ENCODE peak calls at places on chromosomes 4 and X, in nine cellular contexts. T, A, P, L, M, D, U, Z and V are unnamed samples.

GRCh38 chr4:891747-892146 is 40.4 kb downstream of the GAK start:
- DNase-seq in M (no peak), L (no peak), Z (peak; percentile 13), U (no peak), T (no peak), P (no peak), D (no peak), A (no peak), V (no peak)

GRCh38 chrX:41858161-41858775 is 65.1 kb downstream of the CASK start:
- DNase-seq in P (no peak), M (no peak), Z (no peak), L (no peak), D (no peak), U (no peak), A (no peak), T (no peak), V (no peak)

GRCh38 chr4:141575884-141576283 is 60.5 kb upstream of the IL15 start:
- DNase-seq in L (peak; percentile 46), P (no peak), M (no peak), T (no peak), D (no peak), Z (no peak), U (no peak), A (peak; percentile 29), V (no peak)

GRCh38 chrX:70455366-70456202 is 10.9 kb downstream of the DLG3 start:
- DNase-seq in U (no peak), A (no peak), M (no peak), P (no peak), T (peak; percentile 4), Z (no peak), L (peak; percentile 46), D (no peak), V (peak; percentile 31)

GRCh38 chr4:40749717-40750460 is at the start of gene NSUN7:
- DNase-seq in U (peak; percentile 47), T (peak; percentile 75), A (peak; percentile 24), P (peak; percentile 20), L (peak; percentile 75), M (peak; percentile 87), D (peak; percentile 26), Z (peak; percentile 26), V (peak; percentile 87)

GRCh38 chr4:53321151-53321987 is 44.5 kb downstream of the SCFD2 start:
- DNase-seq in U (no peak), D (no peak), T (no peak), M (no peak), L (peak; percentile 70), Z (peak; percentile 78), A (peak; percentile 86), P (no peak), V (no peak)

GRCh38 chr4:15920723-15921591 is 17.6 kb downstream of the FGFBP1 start:
- DNase-seq in D (peak; percentile 12), A (peak; percentile 99), L (peak; percentile 93), U (no peak), M (peak; percentile 86), Z (peak; percentile 96), T (peak; percentile 12), P (no peak), V (peak; percentile 78)

GRCh38 chr4:185143596-185143969 is 517 bp downstream of the SLC25A4 start:
- DNase-seq in M (peak; percentile 68), L (peak; percentile 44), A (peak; percentile 51), T (peak; percentile 75), U (no peak), Z (peak; percentile 14), P (peak; percentile 59), D (peak; percentile 72), V (peak; percentile 20)

GRCh38 chrX:77949840-77950239 is 19.6 kb downstream of the PGAM4 start:
- DNase-seq in L (no peak), M (peak; percentile 54), D (no peak), U (no peak), Z (no peak), T (peak; percentile 24), A (peak; percentile 16), P (no peak), V (no peak)

GRCh38 chrX:71823391-71824057 is 60.4 kb downstream of the CXorf49B start:
- DNase-seq in L (no peak), P (no peak), D (no peak), Z (no peak), M (no peak), A (no peak), T (no peak), U (no peak), V (no peak)

GRCh38 chrX:6812087-6812486 is 277.2 kb upstream of the VCX3A start:
- DNase-seq in U (no peak), A (no peak), P (no peak), Z (no peak), T (no peak), L (no peak), D (no peak), M (no peak), V (no peak)

GRCh38 chrX:69959712-69960111 is 90.0 kb downstream of the AWAT2 start:
- DNase-seq in P (no peak), T (no peak), Z (peak; percentile 11), D (no peak), U (no peak), M (no peak), A (no peak), L (no peak), V (no peak)

GRCh38 chr4:184845367-184846011 is 19.7 kb upstream of the ACSL1 start:
- DNase-seq in P (no peak), L (peak; percentile 79), M (peak; percentile 65), D (no peak), U (no peak), A (peak; percentile 10), T (no peak), Z (peak; percentile 44), V (peak; percentile 41)

GRCh38 chr4:7210818-7211217 is 18.5 kb downstream of the SORCS2 start:
- DNase-seq in U (no peak), T (no peak), P (no peak), A (peak; percentile 74), Z (peak; percentile 79), D (no peak), M (no peak), L (peak; percentile 70), V (no peak)

GRCh38 chr4:40247350-40247749 is 50.5 kb downstream of the RHOH start:
- DNase-seq in T (no peak), M (no peak), L (no peak), P (peak; percentile 81), D (no peak), Z (no peak), U (no peak), A (no peak), V (no peak)

GRCh38 chr4:120724656-120725055 is 197.9 kb downstream of the PRDM5 start:
- DNase-seq in P (no peak), D (no peak), U (no peak), L (no peak), Z (no peak), T (no peak), M (no peak), A (no peak), V (no peak)

GRCh38 chr4:23903859-23904438 is 14.1 kb upstream of the PPARGC1A start:
- DNase-seq in P (no peak), U (no peak), A (no peak), T (peak; percentile 21), D (no peak), L (no peak), M (no peak), Z (peak; percentile 3), V (no peak)

GRCh38 chr4:1309261-1310010 is 19.7 kb downstream of the MAEA start:
- DNase-seq in P (peak; percentile 67), T (peak; percentile 85), M (peak; percentile 94), A (peak; percentile 98), Z (peak; percentile 97), U (peak; percentile 96), L (no peak), D (peak; percentile 86), V (no peak)

GRCh38 chr4:68076194-68076593 is 53.5 kb downstream of the TMPRSS11F start:
- DNase-seq in Z (no peak), A (no peak), M (no peak), U (no peak), L (peak; percentile 43), P (no peak), D (no peak), T (no peak), V (no peak)

GRCh38 chr4:22987861-22988260 is 295.1 kb downstream of the GBA3 start:
- DNase-seq in Z (no peak), T (no peak), M (no peak), P (no peak), L (peak; percentile 86), D (no peak), U (no peak), A (peak; percentile 83), V (no peak)

DNA sequence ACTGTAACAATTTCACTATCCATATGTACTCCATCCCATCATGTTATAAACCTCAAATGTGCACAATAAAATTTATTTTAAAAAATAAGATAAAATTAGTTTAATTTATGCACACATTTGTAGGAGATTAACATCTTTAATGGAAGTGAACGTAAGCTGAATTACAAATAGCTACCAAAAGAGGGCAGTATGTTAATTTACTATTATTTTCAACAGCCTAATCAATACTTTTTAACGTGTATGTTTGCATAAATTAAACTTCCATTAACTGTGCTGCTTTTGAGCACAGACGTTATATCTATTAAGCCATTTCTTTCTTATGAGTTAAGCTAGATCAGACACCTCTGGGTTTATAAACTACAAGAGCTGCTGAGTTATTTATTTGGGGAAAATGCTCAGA is 56.5 kb upstream of the PHKA2 start:
- DNase-seq in T (no peak), A (peak; percentile 11), L (peak; percentile 40), P (no peak), M (no peak), U (no peak), D (no peak), Z (no peak), V (no peak)
- TF ChIP-seq CTCF in T (no peak), A (peak; percentile 6), L (peak; percentile 61), P (no peak), M (no peak), U (no peak), D (peak; percentile 33), Z (peak; percentile 22), V (peak; percentile 17)

GRCh38 chrX:26851981-26852380 is 611.2 kb downstream of the PPP4R3C start:
- DNase-seq in P (no peak), A (peak; percentile 2), T (no peak), D (no peak), M (no peak), U (peak; percentile 3), Z (no peak), L (peak; percentile 1), V (peak; percentile 2)
- TF ChIP-seq CTCF in P (no peak), A (no peak), T (no peak), D (peak; percentile 20), M (no peak), U (no peak), Z (no peak), L (no peak), V (no peak)

DNA sequence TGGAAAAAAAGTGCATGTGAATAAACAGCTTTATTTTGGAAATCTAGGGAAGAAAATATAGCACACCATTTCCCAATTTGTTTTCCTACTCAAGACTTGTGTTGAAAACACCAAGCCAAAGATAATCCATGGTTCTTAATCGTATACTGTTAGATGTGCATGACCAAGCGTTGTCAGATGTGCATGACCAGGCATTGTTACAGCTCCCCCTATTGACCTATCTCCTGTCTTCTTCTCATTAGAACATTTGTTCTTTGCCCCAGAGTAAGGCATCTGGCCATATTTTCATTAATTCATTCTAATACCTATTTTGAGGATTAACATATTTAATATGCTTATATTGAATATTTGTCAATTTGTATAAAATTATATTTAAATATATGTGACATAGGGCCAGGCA is 14.4 kb upstream of the VCX start:
- DNase-seq in M (no peak), D (no peak), P (no peak), T (no peak), A (peak; percentile 5), U (no peak), Z (no peak), L (peak; percentile 28), V (no peak)
- TF ChIP-seq CTCF in M (no peak), D (peak; percentile 18), P (no peak), T (no peak), A (no peak), U (peak; percentile 2), Z (no peak), L (peak; percentile 49), V (no peak)

GRCh38 chr4:107037188-107037587 is 1.1 kb upstream of the DKK2 start:
- DNase-seq in U (no peak), T (peak; percentile 4), A (peak; percentile 87), Z (peak; percentile 53), L (peak; percentile 4), M (peak; percentile 28), P (no peak), D (peak; percentile 22), V (no peak)
- TF ChIP-seq CTCF in U (peak; percentile 19), T (no peak), A (peak; percentile 67), Z (peak; percentile 73), L (peak; percentile 43), M (no peak), P (no peak), D (peak; percentile 32), V (no peak)